ENCODE peak calls at places on chromosome 15, in five cellular contexts. R is fibroblast of lung, Q is RWPE1, G is transverse colon, A is pancreas. N is an unnamed sample.

GRCh38 chr15:77853008-77853328 is 220.3 kb upstream of the LINGO1 start:
- DNase-seq in A (no peak), G (peak), Q (no peak), R (no peak), N (no peak)

GRCh38 chr15:57611938-57612337 is 20.2 kb downstream of the MYZAP start:
- DNase-seq in A (peak), G (peak), Q (peak), R (peak), N (no peak)

GRCh38 chr15:42723068-42723467 is 13.9 kb downstream of the CDAN1 start:
- DNase-seq in Q (no peak), A (no peak), R (peak), G (no peak), N (no peak)

GRCh38 chr15:23670970-23671369 is 16.1 kb downstream of the NDN start:
- DNase-seq in G (no peak), Q (no peak), A (no peak), R (no peak), N (no peak)

GRCh38 chr15:35437157-35437556 is 108.8 kb downstream of the DPH6 start:
- DNase-seq in G (no peak), A (no peak), Q (no peak), R (peak), N (no peak)

GRCh38 chr15:87656373-87656772 is 600.2 kb downstream of the NTRK3 start:
- DNase-seq in A (no peak), R (no peak), G (no peak), Q (no peak), N (no peak)

GRCh38 chr15:22839046-22839705 is 710 bp downstream of the NIPA2 start:
- DNase-seq in R (no peak), Q (peak), A (no peak), G (no peak), N (no peak)

GRCh38 chr15:80878242-80878866 is 99.2 kb downstream of the CEMIP start:
- DNase-seq in G (no peak), Q (no peak), A (no peak), R (no peak), N (no peak)

GRCh38 chr15:31276596-31277298 is 49.9 kb upstream of the KLF13 start:
- DNase-seq in R (no peak), Q (no peak), A (no peak), G (peak), N (peak)

GRCh38 chr15:29220852-29221251 is 48.8 kb downstream of the NSMCE3 start:
- DNase-seq in R (no peak), G (no peak), Q (no peak), A (no peak), N (no peak)

GRCh38 chr15:63072809-63073277 is 30.3 kb downstream of the TPM1 start:
- DNase-seq in Q (no peak), G (no peak), A (no peak), R (no peak), N (no peak)

GRCh38 chr15:63075072-63075995 is 32.8 kb downstream of the TPM1 start:
- DNase-seq in R (peak), A (no peak), G (no peak), Q (no peak), N (no peak)

GRCh38 chr15:63073497-63074172 is 31.1 kb downstream of the TPM1 start:
- DNase-seq in Q (no peak), G (no peak), R (no peak), A (no peak), N (no peak)

GRCh38 chr15:63077952-63078351 is 35.4 kb downstream of the TPM1 start:
- DNase-seq in G (no peak), R (no peak), Q (no peak), A (no peak), N (no peak)

DNA sequence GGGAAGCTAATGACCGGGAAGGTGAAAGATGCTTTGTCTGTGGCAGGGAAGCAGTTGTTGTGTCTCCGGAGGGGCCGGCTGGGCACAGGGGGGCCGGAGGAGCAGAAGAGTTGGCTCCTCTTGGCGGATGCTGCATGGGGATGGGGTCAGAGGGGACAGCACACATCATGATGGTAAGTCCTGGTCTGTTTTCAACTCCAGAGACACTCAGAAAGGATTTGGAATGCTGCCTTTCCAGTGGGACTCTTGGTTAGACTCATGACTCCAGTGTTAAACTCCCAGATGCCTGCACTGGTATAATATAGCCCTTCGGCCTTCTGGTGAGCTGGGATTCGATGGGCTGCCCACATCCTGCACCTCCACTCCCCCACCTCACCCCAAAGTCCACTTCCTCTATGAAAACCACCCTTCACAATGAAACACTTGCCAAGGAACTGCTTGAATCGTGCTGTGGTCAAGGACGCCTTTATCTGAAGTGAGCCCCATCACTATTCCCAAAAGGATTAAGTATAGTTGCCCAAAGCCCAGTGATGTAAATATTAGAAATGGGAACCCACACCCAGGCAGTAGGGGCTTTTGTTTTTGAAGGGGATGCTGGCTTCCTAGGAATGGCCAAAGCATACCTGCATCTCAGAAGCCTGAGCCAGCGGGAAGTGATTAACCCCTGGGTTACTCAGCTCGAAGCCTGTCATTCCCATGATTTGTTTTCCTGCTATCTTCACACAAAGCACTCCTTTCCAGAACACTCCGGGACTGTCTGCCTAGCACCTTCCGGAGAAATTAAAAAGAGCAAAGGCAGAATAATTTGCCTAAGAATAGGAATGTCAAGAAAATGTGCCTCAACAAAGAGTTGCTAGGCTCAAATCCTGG is 33.8 kb downstream of the TPM1 start:
- DNase-seq in A (no peak), Q (no peak), R (no peak), G (no peak), N (no peak)
- H3K27ac ChIP-seq in A (no peak), Q (no peak), R (no peak), G (peak), N (no peak)

GRCh38 chr15:71413419-71413818 is 298.1 kb downstream of the THSD4 start:
- DNase-seq in G (no peak), Q (no peak), R (no peak), A (no peak), N (no peak)

GRCh38 chr15:71410347-71410746 is 295.1 kb downstream of the THSD4 start:
- DNase-seq in Q (no peak), R (no peak), A (no peak), G (peak), N (no peak)

GRCh38 chr15:71409541-71409940 is 294.3 kb downstream of the THSD4 start:
- DNase-seq in Q (no peak), G (no peak), R (no peak), A (no peak), N (no peak)

GRCh38 chr15:71414778-71415177 is 299.5 kb downstream of the THSD4 start:
- DNase-seq in Q (no peak), R (peak), G (no peak), A (no peak), N (no peak)

GRCh38 chr15:71411538-71412482 is 296.5 kb downstream of the THSD4 start:
- DNase-seq in R (peak), A (no peak), G (peak), Q (no peak), N (no peak)
- TF ChIP-seq CTCF in R (peak), A (no peak), G (peak), Q (no peak), N (no peak)

DNA sequence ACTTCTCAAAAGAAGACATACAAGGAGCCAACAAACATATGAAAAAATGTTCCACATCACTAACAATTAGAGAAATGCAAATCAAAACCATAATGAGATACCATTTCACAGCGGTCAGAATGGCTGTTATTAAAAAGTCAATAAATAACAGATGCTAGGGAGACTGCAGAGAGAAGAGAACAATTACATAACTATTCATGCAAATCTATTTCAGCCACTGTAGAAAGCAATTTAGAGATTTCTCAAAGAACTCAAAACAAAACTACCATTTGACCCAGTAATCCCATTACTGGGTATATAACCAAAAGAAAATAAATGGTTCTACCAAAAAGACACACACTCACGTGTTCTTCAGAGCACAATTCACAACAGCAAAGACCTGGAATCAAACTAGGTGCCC is 116.3 kb downstream of the VPS13C start:
- DNase-seq in Q (no peak), G (no peak), R (no peak), A (no peak), N (no peak)
- H3K27ac ChIP-seq in Q (no peak), G (no peak), R (no peak), A (no peak), N (no peak)

DNA sequence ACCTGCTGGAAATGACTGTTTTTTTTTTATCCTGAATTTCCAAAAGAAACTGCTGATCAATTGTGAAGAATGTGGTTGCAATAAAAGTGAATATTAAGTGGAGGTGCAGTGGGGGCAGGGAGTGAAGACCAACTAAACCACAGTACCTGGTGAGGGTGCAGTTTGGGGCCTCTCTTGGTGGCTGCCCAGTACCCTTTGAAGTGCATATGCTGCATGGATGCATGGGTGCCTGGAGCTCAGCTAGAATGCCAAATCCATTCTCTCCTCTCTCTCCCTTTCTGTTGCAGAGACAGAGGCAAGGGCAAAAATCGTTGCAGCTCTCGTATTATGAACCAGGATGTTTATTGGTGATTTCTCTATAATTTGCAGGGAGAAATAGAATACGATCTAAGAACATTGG is 420.5 kb upstream of the ONECUT1 start:
- DNase-seq in Q (no peak), R (no peak), A (no peak), G (no peak), N (no peak)
- TF ChIP-seq CTCF in Q (no peak), R (no peak), A (no peak), G (no peak), N (no peak)

DNA sequence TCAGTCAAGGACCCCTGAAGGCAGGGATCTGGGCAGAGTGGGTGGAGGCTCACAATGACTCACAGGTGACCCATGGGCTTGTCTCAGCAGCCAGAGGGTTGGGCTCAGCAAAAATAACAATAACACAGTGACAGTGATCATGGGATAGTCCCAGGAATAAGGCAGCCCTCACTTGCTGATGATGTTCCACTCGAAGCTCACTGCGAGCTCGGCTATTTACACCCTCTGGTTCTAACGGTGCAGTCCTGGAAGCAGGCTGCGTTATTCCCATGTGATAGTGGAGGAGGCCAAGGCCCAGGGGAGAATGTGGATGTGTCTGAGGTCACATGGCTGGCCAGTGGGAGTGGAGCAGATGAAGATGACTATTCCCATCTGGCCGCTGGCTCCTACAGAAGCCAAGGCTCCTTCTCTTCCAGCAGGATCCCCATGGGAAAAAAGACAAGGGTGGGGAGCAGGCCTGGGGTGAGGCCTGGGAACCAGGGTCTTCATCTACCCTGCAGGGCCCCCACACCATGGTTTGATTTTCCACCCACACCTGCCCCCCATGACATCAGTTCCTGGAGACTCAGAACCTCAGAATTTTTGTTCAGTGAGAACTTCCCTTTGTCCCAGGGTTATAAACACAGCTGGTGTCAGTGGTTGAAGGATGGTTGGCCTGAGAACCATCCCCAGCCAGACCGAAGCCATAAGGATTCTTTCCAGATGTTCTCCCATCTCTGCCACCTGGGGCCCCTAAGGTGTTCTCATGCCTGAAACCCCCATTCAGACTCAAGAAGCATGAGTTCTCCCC is 16.4 kb downstream of the CCDC33 start:
- DNase-seq in G (no peak), Q (no peak), R (no peak), A (no peak), N (no peak)
- H3K27ac ChIP-seq in G (no peak), Q (no peak), R (no peak), A (no peak), N (no peak)

GRCh38 chr15:75688278-75688557 is 24.4 kb downstream of the CSPG4 start:
- DNase-seq in Q (no peak), R (no peak), A (no peak), G (no peak), N (no peak)

GRCh38 chr15:75682181-75683135 is 30.2 kb downstream of the CSPG4 start:
- DNase-seq in G (no peak), Q (no peak), R (no peak), A (no peak), N (no peak)

GRCh38 chr15:75684648-75685047 is 28.0 kb downstream of the CSPG4 start:
- DNase-seq in Q (no peak), A (no peak), G (no peak), R (no peak), N (no peak)

GRCh38 chr15:75687486-75688277 is 25.0 kb downstream of the CSPG4 start:
- DNase-seq in R (no peak), A (no peak), G (no peak), Q (no peak), N (no peak)

DNA sequence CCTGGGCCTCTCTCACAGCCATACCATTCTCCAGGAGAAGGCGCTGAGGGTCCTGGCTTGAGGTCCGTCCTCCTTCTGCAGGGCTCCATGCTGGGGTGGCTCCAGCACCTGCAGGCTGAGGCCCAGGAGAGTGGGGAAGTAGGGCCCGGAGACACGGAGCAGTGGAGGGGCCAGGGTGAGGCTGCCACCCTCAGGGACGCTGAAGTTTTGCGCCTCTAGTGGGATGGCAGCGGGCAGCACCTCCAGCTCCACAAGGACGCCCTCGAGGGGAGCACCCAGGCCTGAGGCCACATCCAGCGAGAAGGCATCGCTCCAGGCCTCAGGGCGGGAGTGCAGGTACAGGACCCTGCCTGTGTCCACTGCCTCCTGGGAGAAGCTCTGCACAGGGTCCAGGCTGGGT is 27.5 kb downstream of the CSPG4 start:
- DNase-seq in R (no peak), G (no peak), A (no peak), Q (no peak), N (no peak)
- TF ChIP-seq CTCF in R (no peak), G (no peak), A (no peak), Q (no peak), N (no peak)

GRCh38 chr15:39140060-39140604 is 440.7 kb upstream of the THBS1 start:
- DNase-seq in Q (no peak), R (peak), G (no peak), A (no peak), N (no peak)
- H3K27ac ChIP-seq in Q (no peak), R (peak), G (peak), A (no peak), N (no peak)

GRCh38 chr15:56126409-56126808 is 117.3 kb downstream of the RFX7 start:
- DNase-seq in G (no peak), Q (no peak), A (no peak), R (no peak), N (no peak)

GRCh38 chr15:56124391-56124790 is 119.3 kb downstream of the RFX7 start:
- DNase-seq in R (no peak), A (no peak), G (no peak), Q (no peak), N (no peak)

GRCh38 chr15:56128081-56128480 is 115.6 kb downstream of the RFX7 start:
- DNase-seq in G (no peak), A (no peak), R (no peak), Q (no peak), N (no peak)
- TF ChIP-seq CTCF in G (no peak), A (no peak), R (no peak), Q (no peak), N (no peak)

DNA sequence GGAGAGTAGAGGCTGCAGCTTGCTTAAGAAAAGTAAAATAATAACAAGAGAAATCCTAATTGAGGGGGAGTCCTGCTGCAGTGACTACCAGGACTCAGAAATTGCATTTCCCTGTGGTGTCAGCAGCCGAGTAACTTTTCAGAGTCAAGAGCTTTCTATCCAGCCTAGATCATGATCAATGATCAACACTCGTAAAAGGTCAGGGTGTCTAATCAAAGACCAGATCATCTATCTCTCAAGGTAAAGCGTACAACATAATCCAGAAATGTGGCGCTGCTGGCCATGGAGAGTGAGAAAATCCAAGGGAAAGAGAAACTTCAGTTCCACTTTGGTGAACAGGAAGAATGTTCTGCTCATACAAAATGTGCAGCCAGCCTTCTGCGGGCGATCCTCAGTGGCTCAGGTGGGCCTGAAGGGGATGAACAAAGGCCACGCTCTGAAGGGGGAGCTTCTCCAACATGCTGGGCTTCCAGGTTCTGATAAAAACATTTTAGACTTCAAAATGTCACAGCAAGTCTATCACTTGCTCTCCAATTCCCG is 1005.8 kb upstream of the NR2F2 start:
- DNase-seq in Q (no peak), A (no peak), G (no peak), R (no peak), N (no peak)
- H3K27ac ChIP-seq in Q (no peak), A (no peak), G (no peak), R (no peak), N (peak)

DNA sequence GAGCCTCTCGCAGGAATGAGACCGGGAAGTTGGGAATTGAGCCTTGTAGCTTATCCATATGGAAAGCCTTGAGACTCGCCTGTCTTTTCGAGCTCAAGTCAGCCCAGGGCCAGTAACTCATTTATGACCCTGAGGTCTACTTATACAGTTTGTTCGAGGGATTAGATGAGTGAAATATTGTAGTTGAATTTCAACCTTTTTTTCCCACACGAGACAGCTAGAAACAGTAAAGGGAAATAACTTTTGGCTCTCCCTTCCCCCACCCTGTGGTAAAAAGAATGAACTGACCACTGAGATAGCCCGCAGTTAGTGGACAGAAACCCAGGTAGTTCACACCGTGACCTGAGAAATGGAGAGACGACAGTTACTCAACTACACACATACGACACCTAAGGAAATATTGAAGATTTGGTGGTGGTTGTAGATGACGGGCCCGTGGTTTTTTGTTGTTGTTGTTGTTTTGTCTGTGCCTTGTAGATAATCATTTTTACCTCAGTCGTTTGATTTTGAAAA is 837 bp downstream of the EIF3J start:
- DNase-seq in G (no peak), A (no peak), R (peak), Q (peak), N (no peak)
- TF ChIP-seq CTCF in G (peak), A (no peak), R (no peak), Q (no peak), N (no peak)

N was measured in dorsolateral prefrontal cortex.